ENCODE peak calls at places on chromosomes 12 and 14, in four cellular contexts. G, K, R and P are unnamed samples.

GRCh38 chr12:47207829-47208248 is 128.1 kb upstream of the AMIGO2 start:
- DNase-seq in G (no peak), K (no peak), R (no peak), P (no peak)

GRCh38 chr12:1728824-1729223 is 38.0 kb downstream of the ADIPOR2 start:
- DNase-seq in R (no peak), G (no peak), K (no peak), P (no peak)

GRCh38 chr12:98431089-98431488 is 84.3 kb upstream of the TMPO start:
- DNase-seq in G (no peak), R (no peak), K (no peak), P (no peak)

GRCh38 chr12:49019120-49019430 is 499 bp upstream of the PRKAG1 start:
- DNase-seq in R (no peak), G (no peak), K (no peak), P (no peak)

GRCh38 chr12:85835810-85836715 is at the start of gene RASSF9:
- DNase-seq in G (peak), R (no peak), K (peak), P (no peak)

GRCh38 chr12:8907513-8907912 is 6.8 kb upstream of the PHC1 start:
- DNase-seq in G (no peak), R (no peak), K (no peak), P (no peak)

GRCh38 chr12:50052544-50052943 is 4.9 kb upstream of the ASIC1 start:
- DNase-seq in R (no peak), K (no peak), G (no peak), P (no peak)

GRCh38 chr12:101925352-101925751 is 48.0 kb downstream of the DRAM1 start:
- DNase-seq in K (peak), G (peak), R (no peak), P (no peak)

GRCh38 chr14:22521449-22522239 is 67.4 kb downstream of the DAD1 start:
- DNase-seq in R (no peak), G (no peak), K (no peak), P (no peak)

GRCh38 chr14:61460853-61461611 is 139.7 kb downstream of the PRKCH start:
- DNase-seq in R (peak), G (no peak), K (peak), P (no peak)

GRCh38 chr12:59452259-59452658 is 143.6 kb upstream of the SLC16A7 start:
- DNase-seq in R (no peak), K (peak), G (no peak), P (no peak)

GRCh38 chr14:36880276-36880675 is 218.6 kb downstream of the PAX9 start:
- DNase-seq in R (peak), K (no peak), G (no peak), P (no peak)

GRCh38 chr14:41623737-41624136 is 17.1 kb downstream of the LRFN5 start:
- DNase-seq in G (no peak), K (no peak), R (no peak), P (no peak)

GRCh38 chr14:104401785-104402184 is 177.8 kb upstream of the C14orf180 start:
- DNase-seq in K (no peak), R (no peak), G (no peak), P (no peak)

DNA sequence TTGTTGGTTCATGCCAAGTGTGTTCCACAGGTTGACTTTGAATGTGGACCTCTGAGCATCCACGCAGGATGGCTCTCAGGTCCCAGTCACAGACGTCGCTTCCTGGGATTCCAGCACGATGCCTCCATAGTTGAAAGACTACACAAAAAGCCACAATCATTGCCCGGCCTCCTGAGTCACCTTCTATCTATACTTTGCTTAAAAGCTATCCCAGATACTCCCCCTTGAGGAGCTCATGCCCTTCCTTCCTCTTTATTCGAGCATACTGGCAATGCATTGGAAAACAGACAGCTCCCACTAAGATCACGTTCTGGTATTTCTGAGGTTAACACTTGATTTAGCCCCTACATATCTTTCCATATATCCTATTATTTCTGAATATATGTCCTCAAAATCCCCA is 40.1 kb downstream of the ZNF664 start:
- DNase-seq in K (no peak), G (no peak), R (no peak), P (no peak)
- TF ChIP-seq RCOR1 in K (no peak), G (no peak), R (no peak), P (no peak)

GRCh38 chr14:63781686-63782085 is 53.8 kb upstream of the SGPP1 start:
- DNase-seq in G (peak), K (no peak), R (no peak), P (no peak)
- TF ChIP-seq RCOR1 in G (no peak), K (no peak), R (no peak), P (no peak)

GRCh38 chr14:51357250-51357649 is 117.2 kb downstream of the TMX1 start:
- DNase-seq in G (no peak), R (no peak), K (peak), P (no peak)
- TF ChIP-seq RCOR1 in G (no peak), R (no peak), K (no peak), P (no peak)

GRCh38 chr12:100077367-100077766 is 65.3 kb downstream of the BLTP3B start:
- DNase-seq in G (peak), K (no peak), R (no peak), P (peak)
- TF ChIP-seq RCOR1 in G (no peak), K (no peak), R (no peak), P (no peak)

GRCh38 chr14:39431416-39432178 is 636 bp downstream of the FBXO33 start:
- DNase-seq in K (peak), R (peak), G (peak), P (peak)
- TF ChIP-seq RCOR1 in K (no peak), R (no peak), G (no peak), P (no peak)

DNA sequence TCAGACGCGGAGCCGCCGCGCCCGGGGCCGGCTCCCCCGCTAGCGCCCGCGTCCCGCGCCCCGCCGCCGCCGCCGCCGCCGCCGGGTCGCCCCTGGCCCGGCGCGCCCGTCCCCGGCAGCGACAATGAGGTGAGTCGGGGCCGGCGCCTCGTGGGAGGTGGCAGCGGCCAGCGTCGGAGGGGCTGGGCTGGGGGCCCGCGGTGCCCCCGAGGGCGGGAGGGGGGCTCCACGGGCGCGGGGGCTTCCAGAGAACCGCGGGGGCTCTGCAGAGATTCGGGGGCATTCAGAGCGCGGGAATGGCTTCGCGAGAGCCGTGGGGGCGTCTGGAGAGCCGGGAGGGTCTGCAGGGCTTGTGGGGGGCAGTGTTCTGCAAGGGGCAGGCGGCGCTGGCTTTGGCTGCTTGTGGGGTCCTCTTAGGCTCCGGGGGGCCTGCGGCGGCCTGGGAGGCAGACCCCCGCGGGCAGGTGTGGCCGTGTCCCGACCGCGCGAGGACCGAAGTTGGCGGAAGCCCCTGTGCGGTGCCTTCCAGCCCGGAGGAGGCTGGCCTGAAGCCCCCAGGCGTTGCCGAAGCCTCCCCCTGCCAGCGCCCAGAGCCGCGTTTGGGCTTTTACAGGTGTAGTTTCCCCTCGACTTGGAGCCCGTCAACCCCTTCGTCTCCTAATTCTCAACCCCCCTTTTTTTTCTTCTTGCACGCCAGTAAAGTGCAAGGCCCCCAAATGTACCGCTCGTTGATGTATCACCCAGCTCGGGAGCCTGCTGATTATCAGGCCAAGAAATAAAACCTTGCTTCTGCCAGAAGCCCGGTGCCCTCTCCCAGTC is 93.1 kb upstream of the EVL start:
- DNase-seq in R (no peak), G (no peak), K (peak), P (peak)
- TF ChIP-seq RCOR1 in R (no peak), G (no peak), K (no peak), P (no peak)

GRCh38 chr14:100416081-100416480 is 92.9 kb downstream of the SLC25A47 start:
- DNase-seq in G (no peak), R (no peak), K (no peak), P (no peak)

GRCh38 chr14:100416921-100417451 is 93.8 kb downstream of the SLC25A47 start:
- DNase-seq in R (no peak), K (peak), G (peak), P (no peak)

GRCh38 chr14:100415226-100415625 is 92.1 kb downstream of the SLC25A47 start:
- DNase-seq in G (no peak), R (no peak), K (no peak), P (no peak)

GRCh38 chr14:100419856-100420255 is 96.7 kb downstream of the SLC25A47 start:
- DNase-seq in G (no peak), K (no peak), R (peak), P (peak)

DNA sequence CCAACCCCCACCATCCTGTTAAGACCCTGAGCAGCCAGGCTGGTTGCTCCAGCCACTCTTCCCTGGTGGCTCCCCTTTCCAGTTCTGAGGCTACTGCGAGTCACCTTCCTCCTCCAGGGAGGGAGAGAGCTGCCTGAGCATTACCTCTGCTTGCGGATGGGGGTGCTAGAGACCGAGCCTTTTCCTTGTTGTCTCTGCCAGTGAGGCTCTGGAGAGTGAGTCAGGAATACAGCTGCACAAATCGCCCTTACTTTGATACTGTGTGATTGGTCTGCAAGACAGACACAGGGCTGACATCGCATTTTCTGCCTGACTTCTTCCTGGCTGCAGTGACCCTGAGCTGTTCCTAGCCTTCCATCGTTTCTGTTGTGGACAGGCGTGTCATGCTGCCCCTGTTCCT is 94.3 kb downstream of the SLC25A47 start:
- DNase-seq in G (peak), K (peak), R (peak), P (peak)
- TF ChIP-seq RCOR1 in G (no peak), K (no peak), R (no peak), P (peak)

DNA sequence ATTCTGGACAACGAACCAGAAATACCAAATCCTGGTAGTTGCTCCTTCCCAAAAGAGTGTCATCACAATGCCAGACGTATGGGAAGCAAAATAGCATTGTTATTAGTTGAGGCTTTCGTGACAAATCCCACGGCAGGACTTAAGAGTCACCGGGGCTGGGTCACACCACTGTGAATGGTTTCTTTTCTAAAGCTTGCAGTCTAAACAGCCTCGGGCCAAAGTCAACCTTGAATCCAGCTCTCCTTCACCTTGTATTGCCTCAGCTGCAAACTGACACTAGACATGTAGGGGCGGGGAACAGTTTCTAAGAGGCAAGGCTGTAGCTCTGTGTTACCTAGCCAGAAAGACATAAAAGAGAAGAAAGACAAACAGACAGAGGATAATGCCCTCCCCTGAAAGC is 734.8 kb downstream of the MED13L start:
- DNase-seq in R (no peak), K (no peak), G (peak), P (no peak)
- TF ChIP-seq RCOR1 in R (no peak), K (no peak), G (no peak), P (no peak)

DNA sequence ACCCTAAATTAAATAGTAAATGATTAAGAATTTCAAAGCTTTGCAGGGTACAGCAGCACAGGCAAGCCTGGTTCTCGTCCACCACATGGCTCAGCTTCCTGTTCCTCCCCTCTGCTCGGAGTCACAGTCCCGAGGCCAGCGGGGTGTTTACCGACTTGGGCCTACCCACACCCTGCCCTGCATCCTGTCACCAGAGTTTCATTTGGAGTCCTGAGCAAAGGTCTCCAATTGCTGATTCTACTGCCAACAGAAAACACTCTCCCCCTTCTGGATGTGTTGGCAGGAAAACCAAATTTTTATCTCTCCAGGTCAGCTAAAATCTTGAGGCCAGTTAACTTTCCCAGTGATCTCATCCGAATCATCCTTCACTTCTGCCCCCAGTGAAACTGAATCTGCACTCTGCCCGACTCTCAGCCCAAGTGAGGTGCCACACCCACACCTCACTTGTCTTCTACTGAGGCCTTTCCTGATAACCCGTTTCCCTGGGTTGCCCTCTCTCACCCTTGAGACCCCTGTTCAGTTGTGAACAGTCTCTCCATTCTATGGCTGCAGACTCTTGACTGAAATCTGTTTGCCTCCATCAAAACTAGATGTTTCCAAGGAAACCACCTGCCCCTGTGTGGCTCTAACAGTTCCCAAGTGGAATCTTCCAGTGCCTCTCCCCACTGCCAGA is 71.2 kb downstream of the VCPKMT start:
- DNase-seq in G (peak), K (peak), R (no peak), P (peak)
- TF ChIP-seq RCOR1 in G (no peak), K (no peak), R (no peak), P (no peak)

DNA sequence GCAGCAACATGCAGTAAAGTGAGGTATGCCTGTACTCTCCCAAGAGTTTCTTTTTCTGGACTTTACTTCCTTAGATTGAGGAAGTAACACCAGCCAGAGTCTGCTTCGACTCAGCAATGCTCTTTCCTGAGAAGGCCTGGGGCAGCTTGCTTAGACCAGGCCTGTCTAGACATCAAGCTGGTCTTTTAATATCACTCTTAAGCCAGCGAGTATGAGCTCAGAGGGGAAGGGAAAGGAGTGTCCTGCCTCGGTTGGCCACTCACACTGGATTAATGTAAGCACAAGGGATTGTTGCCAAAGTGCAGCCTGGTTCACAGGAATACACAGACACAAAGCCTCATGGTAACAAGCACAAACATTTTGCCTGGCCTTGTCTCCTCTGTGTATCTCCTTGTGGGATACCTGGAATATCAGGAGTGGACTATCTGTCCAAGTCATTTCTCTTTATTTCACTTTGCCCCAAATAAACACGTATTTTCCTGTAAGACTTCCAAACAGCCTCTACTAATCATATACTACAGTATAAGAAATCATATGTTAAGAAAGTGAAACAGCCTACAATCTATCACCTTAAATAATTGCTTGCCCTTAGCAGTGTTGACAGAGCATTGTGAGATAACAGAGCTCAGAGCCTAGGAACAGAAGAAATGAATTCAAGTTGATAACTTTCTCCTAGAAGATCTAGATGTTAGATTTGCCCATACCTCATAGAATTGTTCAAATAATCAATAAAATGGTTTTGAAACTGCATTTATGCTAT is 121.2 kb upstream of the DAAM1 start:
- DNase-seq in R (no peak), G (peak), K (peak), P (no peak)
- TF ChIP-seq RCOR1 in R (no peak), G (no peak), K (no peak), P (no peak)